ENCODE peak calls at places on chromosomes 16 and 17, in ten cellular contexts. H is small intestine; A is ovary; L is fibroblast of lung; V is transverse colon; I is naive thymus-derived CD4-positive, alpha-beta T cell; O is CD8-positive, alpha-beta memory T cell; E is right cardiac atrium; Z is CD4-positive, alpha-beta memory T cell; N is spleen. W is an unnamed sample.

GRCh38 chr16:85759631-85760419 is 8.9 kb upstream of the C16orf74 start:
- DNase-seq in H (peak; percentile 28), A (no peak), L (no peak), V (peak; percentile 66), I (no peak), O (no peak), E (no peak), Z (no peak), N (peak; percentile 93), W (no peak)

GRCh38 chr17:74444406-74444805 is 12.5 kb downstream of the GPRC5C start:
- DNase-seq in H (no peak), A (peak; percentile 79), L (peak; percentile 52), V (no peak), I (no peak), O (no peak), E (peak; percentile 88), Z (no peak), N (no peak), W (no peak)

GRCh38 chr16:82625066-82625968 is 1.5 kb upstream of the CDH13 start:
- DNase-seq in H (no peak), A (no peak), L (no peak), V (no peak), I (no peak), O (no peak), E (peak; percentile 57), Z (no peak), N (no peak), W (no peak)

GRCh38 chr17:80959330-80960036 is 32.2 kb upstream of the CHMP6 start:
- DNase-seq in H (no peak), A (peak; percentile 85), L (peak; percentile 92), V (peak; percentile 72), I (no peak), O (no peak), E (peak; percentile 96), Z (no peak), N (peak; percentile 82), W (no peak)

GRCh38 chr17:50498021-50498874 is 10.0 kb upstream of the MYCBPAP start:
- DNase-seq in H (peak; percentile 84), A (no peak), L (no peak), V (peak; percentile 50), I (no peak), O (no peak), E (no peak), Z (no peak), N (no peak), W (no peak)

GRCh38 chr17:40347319-40348135 is 17.0 kb downstream of the GJD3 start:
- DNase-seq in H (no peak), A (peak; percentile 65), L (no peak), V (no peak), I (no peak), O (no peak), E (peak; percentile 82), Z (no peak), N (no peak), W (no peak)

GRCh38 chr17:77728022-77728671 is 230.4 kb upstream of the TNRC6C start:
- DNase-seq in H (no peak), A (no peak), L (no peak), V (no peak), I (no peak), O (no peak), E (peak; percentile 83), Z (no peak), N (no peak), W (no peak)

GRCh38 chr17:62740066-62740465 is 68.0 kb downstream of the MARCHF10 start:
- DNase-seq in H (no peak), A (no peak), L (no peak), V (no peak), I (no peak), O (no peak), E (no peak), Z (no peak), N (no peak), W (no peak)

GRCh38 chr17:18219016-18219415 is 6.4 kb upstream of the LLGL1 start:
- DNase-seq in H (no peak), A (peak; percentile 75), L (peak; percentile 44), V (no peak), I (no peak), O (no peak), E (peak; percentile 85), Z (no peak), N (no peak), W (no peak)

GRCh38 chr17:10233157-10233556 is 34.8 kb upstream of the GAS7 start:
- DNase-seq in H (no peak), A (no peak), L (no peak), V (no peak), I (no peak), O (no peak), E (no peak), Z (no peak), N (no peak), W (no peak)

GRCh38 chr17:57861737-57862409 is 12.0 kb upstream of the MRPS23 start:
- DNase-seq in H (peak; percentile 85), A (peak; percentile 58), L (peak; percentile 56), V (peak; percentile 66), I (no peak), O (no peak), E (peak; percentile 92), Z (no peak), N (peak; percentile 85), W (no peak)

GRCh38 chr16:85615852-85616607 is 2.9 kb downstream of the GSE1 start:
- DNase-seq in H (peak; percentile 66), A (peak; percentile 79), L (peak; percentile 78), V (peak; percentile 83), I (peak; percentile 79), O (peak; percentile 74), E (peak; percentile 91), Z (peak; percentile 72), N (peak; percentile 95), W (no peak)

GRCh38 chr17:73029941-73030340 is 62.5 kb downstream of the SLC39A11 start:
- DNase-seq in H (no peak), A (no peak), L (no peak), V (no peak), I (no peak), O (no peak), E (no peak), Z (no peak), N (no peak), W (no peak)

GRCh38 chr17:73027130-73027741 is 65.3 kb downstream of the SLC39A11 start:
- DNase-seq in H (no peak), A (no peak), L (peak; percentile 45), V (no peak), I (no peak), O (no peak), E (no peak), Z (no peak), N (no peak), W (no peak)

GRCh38 chr17:73030501-73030911 is 62.0 kb downstream of the SLC39A11 start:
- DNase-seq in H (peak; percentile 92), A (no peak), L (peak; percentile 61), V (no peak), I (no peak), O (no peak), E (peak; percentile 62), Z (no peak), N (no peak), W (no peak)

GRCh38 chr17:73028311-73028755 is 64.2 kb downstream of the SLC39A11 start:
- DNase-seq in H (no peak), A (no peak), L (peak; percentile 96), V (no peak), I (no peak), O (no peak), E (no peak), Z (no peak), N (no peak), W (no peak)

GRCh38 chr17:73029021-73029420 is 63.5 kb downstream of the SLC39A11 start:
- DNase-seq in H (no peak), A (no peak), L (no peak), V (no peak), I (no peak), O (no peak), E (no peak), Z (no peak), N (no peak), W (no peak)
- H3K27ac ChIP-seq in H (no peak overlapping the region), A (no peak overlapping the region), L (no peak overlapping the region), V (no peak overlapping the region), I (no peak overlapping the region), O (no peak overlapping the region), E (no peak overlapping the region), Z (no peak overlapping the region), N (no peak overlapping the region), W (no peak overlapping the region)

DNA sequence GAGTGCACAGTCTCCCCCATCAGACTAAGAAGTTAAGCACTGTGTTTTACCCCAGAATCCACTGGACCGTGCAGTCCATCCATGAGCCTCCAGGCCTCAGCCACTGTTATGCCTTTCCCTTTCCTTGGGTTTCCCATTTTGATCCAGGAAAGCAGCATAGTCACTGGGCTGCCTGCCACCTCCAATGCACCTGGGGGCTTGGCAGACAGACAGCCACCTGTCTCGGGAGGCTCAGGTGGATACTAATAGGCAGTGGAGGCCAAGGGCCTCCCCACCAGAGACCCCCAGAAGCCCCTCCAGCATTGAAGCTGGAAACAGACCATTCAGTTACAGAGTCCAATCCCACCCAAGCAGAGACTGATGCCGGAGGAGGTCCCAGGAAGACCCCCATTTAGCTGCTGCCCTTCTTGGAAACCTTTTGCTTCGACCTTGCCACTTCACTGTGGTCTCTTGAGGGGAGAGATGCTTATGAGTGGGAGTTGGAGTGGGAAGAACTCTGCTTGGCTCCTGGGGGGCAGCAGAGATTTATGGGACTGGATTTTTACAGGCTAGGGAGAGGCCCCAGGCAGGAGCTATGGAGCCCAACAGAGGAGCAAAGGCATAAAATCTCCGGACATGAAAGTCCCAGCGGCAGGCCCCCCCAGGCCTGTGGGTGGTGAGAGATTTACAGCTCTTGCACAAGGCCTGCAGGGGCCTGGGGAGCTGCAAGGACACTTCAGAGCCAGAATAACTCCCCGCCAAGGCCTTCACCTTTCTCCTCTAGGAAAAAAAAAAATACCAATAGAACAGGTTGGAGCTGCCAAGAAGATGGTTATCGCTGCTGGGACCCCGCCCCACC is 12.2 kb upstream of the SP2 start:
- DNase-seq in H (peak; percentile 77), A (no peak), L (no peak), V (peak; percentile 61), I (no peak), O (no peak), E (no peak), Z (no peak), N (no peak), W (no peak)
- H3K27ac ChIP-seq in H (peak overlapping the region; percentile 87), A (no peak overlapping the region), L (no peak overlapping the region), V (peak overlapping the region; percentile 80), I (no peak overlapping the region), O (no peak overlapping the region), E (no peak overlapping the region), Z (no peak overlapping the region), N (peak overlapping the region; percentile 38), W (no peak overlapping the region)

GRCh38 chr17:49440581-49440980 is 25.9 kb upstream of the PHB1 start:
- DNase-seq in H (no peak), A (no peak), L (no peak), V (no peak), I (no peak), O (no peak), E (no peak), Z (no peak), N (no peak), W (no peak)
- H3K27ac ChIP-seq in H (no peak overlapping the region), A (no peak overlapping the region), L (no peak overlapping the region), V (no peak overlapping the region), I (no peak overlapping the region), O (no peak overlapping the region), E (no peak overlapping the region), Z (no peak overlapping the region), N (no peak overlapping the region), W (no peak overlapping the region)

DNA sequence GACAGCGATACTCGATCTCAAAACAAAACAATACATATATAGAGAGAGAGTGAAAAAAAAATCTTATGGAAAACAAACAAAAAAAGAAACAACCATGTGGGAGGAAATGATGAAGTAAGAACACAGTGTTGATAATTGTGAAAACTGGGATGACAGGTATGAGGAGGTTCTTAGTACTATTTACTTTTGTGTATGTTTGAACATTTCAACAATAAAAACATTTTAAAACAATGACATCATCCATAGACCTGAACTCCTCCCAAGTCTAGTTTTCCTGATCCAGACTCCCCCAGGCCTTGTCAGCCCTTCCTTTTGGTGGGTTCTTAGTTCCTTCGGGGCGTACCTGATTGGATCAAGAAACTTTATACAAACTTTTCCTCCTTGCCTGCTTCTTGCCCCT is 51.7 kb downstream of the CCDC42 start:
- DNase-seq in H (no peak), A (no peak), L (no peak), V (no peak), I (no peak), O (no peak), E (no peak), Z (no peak), N (no peak), W (no peak)
- H3K27ac ChIP-seq in H (no peak overlapping the region), A (no peak overlapping the region), L (no peak overlapping the region), V (no peak overlapping the region), I (no peak overlapping the region), O (no peak overlapping the region), E (no peak overlapping the region), Z (no peak overlapping the region), N (no peak overlapping the region), W (no peak overlapping the region)

W was measured in caudate nucleus.